ENCODE peak calls at places on chromosome 13, in seven cellular contexts. P is tibial nerve; D is adrenal gland; Y is psoas muscle; L is PC-3; O is heart left ventricle; F is CD8-positive, alpha-beta T cell. Q is an unnamed sample. For H3K27me3 and H3K9me3, the result is how much of the 10 kb centered on the place peaks cover.

GRCh38 chr13:22162889-22163288 is 492.0 kb downstream of the FGF9 start:
- DNase-seq in Y (no peak), F (no peak), P (no peak), L (no peak), D (no peak), O (no peak), Q (no peak)

GRCh38 chr13:33639158-33639557 is 178.8 kb upstream of the RFC3 start:
- DNase-seq in O (no peak), P (no peak), F (no peak), L (no peak), Y (peak), D (peak), Q (no peak)

GRCh38 chr13:48728226-48728625 is 74.5 kb downstream of the CYSLTR2 start:
- DNase-seq in P (no peak), Y (no peak), L (no peak), O (no peak), D (no peak), F (no peak), Q (no peak)

GRCh38 chr13:29849071-29849541 is 1.3 kb downstream of the UBL3 start:
- DNase-seq in F (peak), O (peak), P (no peak), D (peak), Y (no peak), L (peak), Q (peak)

GRCh38 chr13:106471957-106472543 is 63.4 kb downstream of the EFNB2 start:
- DNase-seq in Y (peak), L (peak), D (peak), P (no peak), O (peak), F (no peak), Q (peak)

GRCh38 chr13:97205465-97205864 is 16.7 kb upstream of the MBNL2 start:
- DNase-seq in P (no peak), F (no peak), L (no peak), Y (no peak), D (no peak), O (no peak), Q (no peak)

GRCh38 chr13:30808600-30808999 is 73.3 kb downstream of the ALOX5AP start:
- DNase-seq in L (no peak), F (no peak), D (no peak), Y (no peak), O (no peak), P (no peak), Q (no peak)

GRCh38 chr13:80084086-80084676 is 256.7 kb downstream of the SPRY2 start:
- DNase-seq in O (peak), L (peak), D (no peak), P (no peak), Y (no peak), F (no peak), Q (no peak)

GRCh38 chr13:80473695-80474094 is 132.8 kb upstream of the SPRY2 start:
- DNase-seq in F (no peak), Y (no peak), D (no peak), O (no peak), P (no peak), L (peak), Q (no peak)

GRCh38 chr13:27971776-27972618 is 2.9 kb upstream of the CDX2 start:
- DNase-seq in F (no peak), O (no peak), L (no peak), D (no peak), Y (no peak), P (no peak), Q (no peak)
- H3K27me3 ChIP-seq in F (under half), O (half or more), L (under half), D (half or more), Y (under half), P (half or more), Q (half or more)

GRCh38 chr13:102670130-102670529 is 24.7 kb downstream of the METTL21C start:
- DNase-seq in F (no peak), P (no peak), O (no peak), D (no peak), L (no peak), Y (no peak), Q (no peak)

GRCh38 chr13:102667911-102668310 is 26.9 kb downstream of the METTL21C start:
- DNase-seq in F (no peak), Y (no peak), L (no peak), P (no peak), O (no peak), D (no peak), Q (no peak)

DNA sequence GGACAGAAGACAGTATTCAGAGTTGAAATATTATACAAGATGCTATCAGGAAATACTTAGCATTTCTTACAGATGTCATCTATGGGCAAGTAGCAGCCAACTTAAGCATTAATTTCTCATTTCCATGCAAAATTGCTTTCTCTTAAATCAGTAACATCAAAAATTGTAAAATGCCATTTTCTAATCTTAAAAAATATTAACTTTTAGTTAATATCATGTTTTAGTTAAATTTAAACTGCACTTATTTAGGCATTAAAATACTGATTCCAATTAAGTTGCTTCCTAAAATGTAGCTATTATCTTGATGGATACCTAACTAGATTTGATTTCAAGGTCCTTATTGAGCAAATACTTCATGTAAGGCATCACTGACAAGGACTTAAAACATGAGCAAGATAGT is 27.8 kb downstream of the METTL21C start:
- DNase-seq in D (no peak), F (no peak), O (no peak), P (no peak), Y (no peak), L (no peak), Q (no peak)
- H3K9me3 ChIP-seq in D (under half), F (under half), O (under half), P (under half), Y (under half), L (under half), Q (under half)

DNA sequence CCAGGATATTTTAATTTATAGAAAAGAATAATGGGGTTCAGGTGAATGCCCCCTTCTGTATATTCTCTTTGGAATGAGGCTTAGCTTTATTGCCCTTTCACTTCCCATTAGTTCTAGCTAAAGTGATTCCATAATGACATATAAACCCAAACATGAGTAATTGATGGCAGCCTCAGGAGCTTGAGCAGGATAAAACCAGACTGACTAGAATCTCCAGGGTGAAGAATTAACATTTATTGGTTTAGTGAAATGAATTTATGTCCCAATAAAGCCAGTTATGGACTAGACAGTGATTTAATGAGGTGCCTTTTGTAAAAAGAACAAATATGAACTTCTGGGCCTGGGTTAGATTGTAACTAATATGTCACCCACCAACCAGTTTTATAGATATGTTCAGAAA is 26.7 kb upstream of the OLFM4 start:
- DNase-seq in P (no peak), D (no peak), F (no peak), O (no peak), Y (no peak), L (no peak), Q (no peak)
- H3K27me3 ChIP-seq in P (under half), D (under half), F (under half), O (under half), Y (under half), L (under half), Q (under half)

DNA sequence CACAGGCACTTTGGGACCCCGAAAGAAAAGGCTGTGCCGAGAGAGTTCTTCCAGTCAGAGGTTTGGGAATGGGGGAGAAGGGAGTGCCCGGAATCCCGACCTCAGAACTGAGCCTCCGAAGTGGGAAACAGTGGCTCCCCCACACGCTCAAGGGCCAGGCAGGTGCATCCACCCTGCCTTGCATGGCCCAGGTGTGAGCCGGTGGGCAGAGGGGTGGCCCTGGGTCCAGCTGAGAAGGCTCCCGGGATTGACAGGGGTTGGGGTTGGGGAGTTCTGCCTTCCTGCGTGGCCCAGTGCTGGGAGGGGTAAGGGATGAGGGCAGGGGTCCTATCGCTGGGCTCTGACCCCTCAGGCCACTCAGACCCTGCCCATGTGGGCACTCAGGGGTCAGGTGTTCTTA is 163.5 kb upstream of the TUBA3C start:
- DNase-seq in O (no peak), Y (no peak), D (no peak), P (no peak), F (no peak), L (no peak), Q (no peak)
- H3K9me3 ChIP-seq in O (under half), Y (under half), D (under half), P (under half), F (under half), L (under half), Q (under half)

DNA sequence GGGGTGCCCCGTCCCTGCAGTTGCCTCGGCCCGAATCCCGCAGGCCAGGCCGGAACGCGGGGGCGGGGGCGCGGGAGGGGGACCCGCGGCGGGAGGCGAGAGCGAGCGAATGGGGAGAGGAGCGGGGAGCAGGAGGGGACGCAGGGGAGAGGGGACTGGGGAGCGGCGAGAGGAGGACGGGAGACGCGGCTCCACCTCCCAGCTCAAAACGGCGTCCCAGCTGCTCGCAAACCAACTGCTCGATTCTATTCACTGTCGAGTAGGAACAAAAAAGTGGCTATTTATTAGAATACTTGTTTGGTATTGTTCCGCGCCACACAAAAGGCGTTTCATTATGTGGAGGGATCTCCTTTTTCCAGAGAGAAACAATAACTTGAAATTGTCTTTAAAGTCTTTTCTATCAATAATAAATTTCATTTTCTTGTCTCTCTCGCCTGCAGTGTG is 10.6 kb upstream of the SOX1 start:
- DNase-seq in F (no peak), L (no peak), D (no peak), Y (no peak), P (no peak), O (no peak), Q (peak)
- H3K27me3 ChIP-seq in F (under half), L (under half), D (half or more), Y (half or more), P (half or more), O (half or more), Q (half or more)

GRCh38 chr13:64675256-64675892 is 2554.8 kb downstream of the PCDH9 start:
- DNase-seq in F (no peak), D (no peak), L (peak), O (no peak), P (no peak), Y (no peak), Q (no peak)
- H3K9me3 ChIP-seq in F (under half), D (under half), L (under half), O (under half), P (under half), Y (under half), Q (under half)

GRCh38 chr13:50130686-50131051 is 115.4 kb downstream of the KCNRG start:
- DNase-seq in Y (no peak), O (peak), F (peak), P (no peak), L (peak), D (peak), Q (peak)

GRCh38 chr13:50129065-50129922 is 114.0 kb downstream of the KCNRG start:
- DNase-seq in O (no peak), F (no peak), Y (peak), D (no peak), L (no peak), P (peak), Q (peak)

GRCh38 chr13:50131998-50132936 is 117.0 kb downstream of the KCNRG start:
- DNase-seq in L (no peak), Y (no peak), O (no peak), D (no peak), P (no peak), F (no peak), Q (peak)

GRCh38 chr13:50128406-50129048 is 113.3 kb downstream of the KCNRG start:
- DNase-seq in P (no peak), D (no peak), Y (no peak), O (no peak), F (no peak), L (no peak), Q (peak)

DNA sequence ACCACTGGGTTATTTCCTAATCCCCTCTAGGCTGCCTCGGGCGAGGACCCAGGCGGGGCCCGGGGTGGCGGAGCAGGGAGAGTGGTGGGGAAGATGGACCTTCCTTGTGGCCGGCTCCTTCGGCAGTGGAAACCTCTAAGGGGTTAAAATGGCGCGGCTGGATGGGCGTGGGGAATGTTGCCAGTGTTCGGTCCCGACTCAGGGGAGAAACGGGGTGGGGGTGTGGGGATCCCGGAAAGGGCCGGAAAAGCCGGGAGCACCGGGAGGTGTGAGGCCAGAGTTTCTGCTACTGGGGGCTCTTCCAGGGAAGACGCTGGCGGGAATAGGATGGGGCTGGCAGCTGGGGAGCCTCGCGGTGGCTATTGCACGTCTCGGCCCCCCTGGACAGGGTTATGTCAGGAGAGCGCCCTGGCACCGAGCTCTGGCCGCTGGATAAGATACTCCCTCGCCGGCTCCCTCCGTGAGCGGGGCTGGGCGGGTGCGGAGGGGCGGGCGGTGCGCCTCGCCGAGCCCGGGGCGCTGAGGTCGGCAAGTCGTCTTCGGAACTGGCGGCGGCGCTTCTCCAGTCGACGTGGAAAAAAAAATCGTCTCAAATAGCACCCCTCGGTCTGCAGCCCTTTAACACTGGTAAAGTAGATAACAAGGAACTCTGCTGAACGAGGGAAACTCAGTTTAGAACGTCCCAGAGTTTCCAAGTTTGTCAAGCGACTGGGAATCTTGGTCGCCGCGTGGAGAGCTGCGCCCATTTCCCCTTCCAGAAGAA is 114.9 kb downstream of the KCNRG start:
- DNase-seq in F (peak), P (peak), D (peak), Y (peak), O (peak), L (peak), Q (peak)
- H3K27me3 ChIP-seq in F (half or more), P (under half), D (under half), Y (under half), O (under half), L (under half), Q (half or more)

DNA sequence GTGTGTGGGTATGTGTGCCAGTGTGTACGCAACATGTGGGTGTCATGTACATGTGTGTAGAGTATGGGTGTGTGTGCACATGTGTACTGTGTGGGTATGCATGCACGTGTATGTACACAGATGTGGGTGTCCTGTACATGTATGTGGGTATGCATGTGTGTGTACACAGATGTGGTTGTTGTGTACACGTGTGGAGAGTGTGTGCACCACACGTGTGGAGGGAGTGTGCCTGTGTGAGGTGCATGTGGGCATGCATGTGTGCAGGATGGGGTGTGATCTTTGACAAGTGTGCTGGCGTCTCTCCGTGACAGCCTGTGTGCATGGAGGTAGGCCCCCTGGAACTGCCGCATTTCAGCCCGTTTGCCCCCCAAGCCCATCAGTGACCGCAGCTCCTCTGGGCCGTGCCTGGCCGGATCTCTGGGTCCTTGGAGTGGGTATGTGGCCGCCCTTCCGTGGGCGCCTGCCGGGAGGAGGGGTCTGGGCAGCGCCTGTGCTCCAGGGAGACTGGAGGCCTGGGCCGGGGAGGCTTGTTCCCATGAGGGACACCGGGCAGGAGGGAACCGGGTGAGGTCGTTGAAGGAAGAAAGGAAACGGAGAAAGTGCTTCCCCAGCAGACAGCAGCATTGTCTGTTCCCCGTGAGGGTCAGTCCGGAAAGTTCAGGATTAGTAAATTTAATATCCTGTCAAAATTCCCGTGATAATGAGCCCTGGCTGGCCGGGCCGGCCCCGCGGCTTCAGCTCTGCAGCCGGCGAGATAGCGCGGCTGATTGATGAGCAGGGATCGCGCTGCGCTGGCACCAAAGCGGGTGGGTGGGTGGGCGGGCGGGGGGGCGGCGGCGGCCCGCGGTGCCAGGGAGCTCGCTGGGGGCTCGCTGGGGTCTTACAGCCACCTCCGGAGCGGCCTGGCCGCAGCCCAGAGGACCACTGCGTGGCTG is 91.1 kb upstream of the SOX1 start:
- DNase-seq in O (no peak), L (no peak), Y (no peak), P (no peak), D (no peak), F (no peak), Q (no peak)
- H3K9me3 ChIP-seq in O (under half), L (under half), Y (under half), P (under half), D (under half), F (under half), Q (under half)

GRCh38 chr13:51905787-51906186 is 44.0 kb downstream of the CCDC70 start:
- DNase-seq in O (no peak), L (no peak), D (no peak), F (no peak), Y (no peak), P (no peak), Q (no peak)

GRCh38 chr13:51902776-51903175 is 41.0 kb downstream of the CCDC70 start:
- DNase-seq in Y (no peak), D (no peak), O (no peak), L (no peak), P (no peak), F (no peak), Q (no peak)

GRCh38 chr13:51895906-51896888 is 34.4 kb downstream of the CCDC70 start:
- DNase-seq in P (no peak), D (peak), Y (no peak), O (peak), L (peak), F (peak), Q (peak)

GRCh38 chr13:51900471-51900870 is 38.7 kb downstream of the CCDC70 start:
- DNase-seq in D (no peak), O (no peak), L (no peak), Y (no peak), F (no peak), P (no peak), Q (no peak)
- H3K27me3 ChIP-seq in D (under half), O (under half), L (under half), Y (under half), F (under half), P (under half), Q (under half)

GRCh38 chr13:99974296-99974938 is 2.9 kb upstream of the ZIC5 start:
- DNase-seq in Y (no peak), F (no peak), P (no peak), L (no peak), O (no peak), D (no peak), Q (peak)
- H3K9me3 ChIP-seq in Y (under half), F (under half), P (under half), L (under half), O (under half), D (under half), Q (under half)